ENCODE peak calls at places on chromosomes 2 and 18, in four cellular contexts. A, R, Y and U are unnamed samples.

GRCh38 chr2:173355132-173355865 is 627 bp downstream of the CDCA7 start:
- DNase-seq in A (no peak), R (peak), Y (peak), U (peak)

GRCh38 chr18:22101731-22102130 is 67.7 kb upstream of the GATA6 start:
- DNase-seq in A (no peak), R (no peak), Y (no peak), U (no peak)

GRCh38 chr2:171478345-171478744 is 43.9 kb upstream of the CYBRD1 start:
- DNase-seq in A (no peak), R (peak), Y (no peak), U (peak)

GRCh38 chr18:48136051-48136543 is 205.6 kb upstream of the SMAD2 start:
- DNase-seq in A (no peak), R (no peak), Y (no peak), U (no peak)

GRCh38 chr2:156672569-156673270 is 236.5 kb downstream of the GPD2 start:
- DNase-seq in A (no peak), R (no peak), Y (no peak), U (no peak)

GRCh38 chr2:211837706-211838105 is 700.9 kb downstream of the ERBB4 start:
- DNase-seq in A (no peak), R (no peak), Y (no peak), U (no peak)

GRCh38 chr2:202950592-202950991 is 38.5 kb downstream of the CARF start:
- DNase-seq in A (no peak), R (peak), Y (peak), U (no peak)

GRCh38 chr18:8435376-8435775 is 173.9 kb upstream of the RAB12 start:
- DNase-seq in A (no peak), R (no peak), Y (no peak), U (no peak)

GRCh38 chr2:240438810-240439697 is 3.6 kb downstream of the GPC1 start:
- DNase-seq in A (no peak), R (no peak), Y (no peak), U (no peak)

GRCh38 chr2:203484266-203485112 is 50.6 kb downstream of the RAPH1 start:
- DNase-seq in A (peak), R (peak), Y (no peak), U (peak)

GRCh38 chr2:95351080-95351915 is 51.2 kb upstream of the FAHD2A start:
- DNase-seq in A (no peak), R (no peak), Y (no peak), U (no peak)

GRCh38 chr18:24544141-24544498 is 83.7 kb downstream of the HRH4 start:
- DNase-seq in A (no peak), R (peak), Y (peak), U (peak)

GRCh38 chr2:60569680-60570111 is 16.2 kb upstream of the BCL11A start:
- DNase-seq in A (no peak), R (no peak), Y (no peak), U (no peak)

GRCh38 chr2:20221939-20222768 is 2.8 kb downstream of the SDC1 start:
- DNase-seq in A (peak), R (no peak), Y (no peak), U (no peak)

GRCh38 chr2:192978317-192978874 is 783.7 kb upstream of the TMEFF2 start:
- DNase-seq in A (no peak), R (no peak), Y (no peak), U (no peak)

GRCh38 chr2:238143239-238143951 is 4.9 kb downstream of the KLHL30 start:
- DNase-seq in A (no peak), R (peak), Y (no peak), U (no peak)

GRCh38 chr18:48777737-48778111 is 173.0 kb downstream of the SMAD7 start:
- DNase-seq in A (no peak), R (no peak), Y (no peak), U (no peak)

GRCh38 chr2:228548230-228548629 is 366.7 kb upstream of the SPHKAP start:
- DNase-seq in A (no peak), R (peak), Y (no peak), U (no peak)

GRCh38 chr2:71500426-71501079 is 47.2 kb downstream of the DYSF start:
- DNase-seq in A (no peak), R (no peak), Y (no peak), U (peak)

GRCh38 chr2:104703669-104704068 is 150.2 kb upstream of the POU3F3 start:
- DNase-seq in A (no peak), R (no peak), Y (no peak), U (no peak)

GRCh38 chr2:25690058-25690457 is 16.7 kb upstream of the DTNB start:
- DNase-seq in A (no peak), R (peak), Y (no peak), U (no peak)

GRCh38 chr18:5518179-5518770 is 25.5 kb downstream of the EPB41L3 start:
- DNase-seq in A (no peak), R (no peak), Y (no peak), U (no peak)
- H3K4me2 ChIP-seq in A (no peak), R (peak), Y (no peak), U (peak)

GRCh38 chr2:130849896-130850787 is 13.4 kb downstream of the ARHGEF4 start:
- DNase-seq in A (no peak), R (no peak), Y (no peak), U (no peak)
- TF ChIP-seq FOS in A (no peak), R (no peak), Y (no peak), U (no peak)

DNA sequence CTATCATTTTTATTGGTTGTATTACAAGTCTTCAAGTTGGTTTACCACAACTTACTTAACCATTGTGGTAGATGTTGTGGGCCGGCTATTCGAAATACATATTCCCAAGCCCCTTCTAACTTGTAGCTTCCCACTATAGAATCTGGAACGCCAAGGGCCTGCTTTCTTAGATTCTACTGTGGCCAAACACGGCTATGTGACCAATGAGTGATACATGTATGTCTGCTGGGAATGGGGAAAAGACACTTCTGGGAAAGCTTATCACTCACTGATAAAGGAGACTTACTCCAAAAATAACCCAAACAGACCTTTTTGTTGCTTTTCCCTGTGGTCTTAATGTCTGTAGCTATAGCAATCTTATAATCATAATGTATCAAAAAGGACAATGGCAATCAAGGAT is 24.5 kb downstream of the STRN start:
- DNase-seq in A (no peak), R (no peak), Y (no peak), U (no peak)
- H3K4me2 ChIP-seq in A (no peak), R (no peak), Y (peak), U (no peak)

GRCh38 chr2:76821731-76822130 is 700.4 kb downstream of the LRRTM4 start:
- DNase-seq in A (no peak), R (no peak), Y (no peak), U (no peak)
- TF ChIP-seq FOS in A (no peak), R (no peak), Y (no peak), U (no peak)

GRCh38 chr2:10446631-10447030 is 1.5 kb downstream of the ODC1 start:
- DNase-seq in A (no peak), R (no peak), Y (no peak), U (no peak)

GRCh38 chr2:10447300-10448207 is 573 bp downstream of the ODC1 start:
- DNase-seq in A (peak), R (peak), Y (peak), U (peak)

GRCh38 chr2:10440736-10441135 is 7.4 kb downstream of the ODC1 start:
- DNase-seq in A (no peak), R (no peak), Y (no peak), U (peak)

GRCh38 chr2:10441966-10442365 is 6.2 kb downstream of the ODC1 start:
- DNase-seq in A (no peak), R (no peak), Y (no peak), U (no peak)

DNA sequence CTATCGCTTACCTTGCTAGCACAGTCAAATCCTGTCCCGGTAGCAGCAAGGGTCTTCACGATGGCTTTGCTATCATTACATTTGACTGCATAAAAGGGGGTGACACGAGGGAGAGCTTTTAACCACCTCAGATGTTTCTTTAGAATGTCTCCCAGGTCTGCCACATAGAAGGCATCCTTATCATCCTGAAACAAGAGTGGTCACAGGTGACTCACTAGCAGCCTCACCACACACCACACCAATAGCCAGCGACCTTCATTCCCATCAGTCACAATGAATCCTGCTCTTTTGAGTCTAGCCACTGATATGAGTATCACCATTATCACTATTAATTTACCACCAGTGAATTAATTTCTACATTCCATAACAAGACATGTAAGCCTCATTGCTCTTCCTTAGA is 3.7 kb downstream of the ODC1 start:
- DNase-seq in A (peak), R (peak), Y (no peak), U (no peak)
- H3K4me2 ChIP-seq in A (peak), R (no peak), Y (no peak), U (no peak)

DNA sequence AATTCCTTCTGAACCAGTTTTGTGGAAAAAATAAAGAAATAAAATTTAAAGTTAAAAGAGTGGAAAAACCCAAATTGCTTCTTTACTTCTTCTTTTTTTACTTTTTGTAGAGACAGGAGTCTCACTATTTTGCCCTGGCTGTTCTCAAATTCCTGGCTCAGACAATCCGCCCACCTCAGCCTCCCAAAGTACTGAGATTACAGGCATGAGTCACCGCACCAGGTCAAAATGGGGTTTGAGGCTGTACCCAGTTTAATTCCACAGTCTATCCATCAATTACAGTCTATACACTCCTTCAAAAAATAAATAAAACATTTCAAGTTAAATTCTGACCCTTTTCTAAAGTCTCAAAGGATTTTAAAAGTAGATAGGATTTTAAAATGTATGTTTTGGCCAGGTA is 120.3 kb downstream of the FAM161A start:
- DNase-seq in A (no peak), R (peak), Y (no peak), U (no peak)
- TF ChIP-seq FOS in A (no peak), R (peak), Y (no peak), U (no peak)

DNA sequence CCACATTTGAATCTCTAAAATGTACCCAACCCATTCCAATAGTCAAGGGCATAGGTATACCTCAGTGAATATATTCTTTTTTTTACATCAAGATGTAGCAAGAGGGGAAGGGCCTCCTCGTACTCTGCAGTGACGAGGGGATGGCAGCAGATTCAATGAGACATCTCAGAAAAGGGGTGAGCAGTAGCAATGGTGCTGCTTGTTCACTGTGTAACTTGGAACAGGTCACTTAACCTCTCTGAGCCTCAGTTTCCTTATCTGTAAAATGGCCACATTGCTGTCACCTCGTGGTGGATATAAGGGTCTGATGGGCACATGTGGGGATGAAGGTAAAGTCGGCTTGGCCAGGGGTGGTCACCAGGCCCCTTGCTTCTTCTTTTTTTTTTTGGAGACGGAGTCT is 221.6 kb downstream of the SEPTIN10 start:
- DNase-seq in A (no peak), R (no peak), Y (no peak), U (no peak)
- H3K4me2 ChIP-seq in A (no peak), R (no peak), Y (no peak), U (no peak)

GRCh38 chr2:65367517-65367916 is 64.9 kb downstream of the SPRED2 start:
- DNase-seq in A (no peak), R (peak), Y (no peak), U (peak)
- TF ChIP-seq FOS in A (no peak), R (peak), Y (no peak), U (no peak)

DNA sequence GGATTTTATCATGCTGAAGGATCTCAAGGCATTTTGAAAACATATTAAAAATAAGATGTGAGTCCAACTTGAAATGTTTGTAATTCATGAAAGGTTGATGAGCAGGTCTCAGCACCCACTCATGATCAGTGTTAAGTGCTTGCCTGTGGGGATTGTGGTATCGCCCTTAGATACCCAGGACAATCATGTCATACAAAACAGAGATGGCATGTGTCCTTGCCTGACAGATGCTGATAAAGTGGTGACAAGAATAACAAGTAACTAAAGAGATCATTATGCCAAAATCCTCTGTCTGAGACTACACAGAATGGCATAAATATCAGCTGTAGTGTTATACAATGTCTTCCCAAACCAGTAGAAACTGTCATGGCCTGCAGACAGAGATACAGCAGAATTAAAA is 930.3 kb downstream of the SUCLG1 start:
- DNase-seq in A (no peak), R (no peak), Y (no peak), U (no peak)
- H3K4me2 ChIP-seq in A (no peak), R (no peak), Y (no peak), U (no peak)

GRCh38 chr2:46071074-46071473 is 226.1 kb upstream of the EPAS1 start:
- DNase-seq in A (no peak), R (no peak), Y (no peak), U (no peak)

GRCh38 chr2:46075848-46076247 is 221.4 kb upstream of the EPAS1 start:
- DNase-seq in A (no peak), R (no peak), Y (no peak), U (no peak)

GRCh38 chr2:46073540-46074018 is 223.6 kb upstream of the EPAS1 start:
- DNase-seq in A (no peak), R (peak), Y (no peak), U (peak)

GRCh38 chr2:46074501-46074900 is 222.7 kb upstream of the EPAS1 start:
- DNase-seq in A (no peak), R (no peak), Y (no peak), U (peak)

GRCh38 chr2:46072146-46072820 is 224.9 kb upstream of the EPAS1 start:
- DNase-seq in A (no peak), R (peak), Y (no peak), U (no peak)
- TF ChIP-seq FOS in A (no peak), R (no peak), Y (no peak), U (no peak)